ENCODE peak calls at places on chromosomes 6 and 20, in ten cellular contexts. One of them, this sample, is unnamed.

GRCh38 chr6:6631526-6632276 is 43.2 kb downstream of the LY86 start:
- DNase-seq in heart left ventricle: no peak
- DNase-seq in AG09309: peak
- DNase-seq in HL-60: peak
- DNase-seq in cardiac fibroblast: peak
- DNase-seq in lung: no peak
- DNase-seq in AG04450: no peak
- DNase-seq in A549: no peak
- DNase-seq in astrocyte of the spinal cord: no peak
- DNase-seq in keratinocyte: no peak
- DNase-seq in this sample: no peak

GRCh38 chr20:53578492-53579222 is 15.0 kb downstream of the ZNF217 start:
- DNase-seq in A549: peak
- DNase-seq in cardiac fibroblast: peak
- DNase-seq in astrocyte of the spinal cord: peak
- DNase-seq in heart left ventricle: no peak
- DNase-seq in AG04450: peak
- DNase-seq in AG09309: peak
- DNase-seq in keratinocyte: no peak
- DNase-seq in HL-60: peak
- DNase-seq in lung: peak
- DNase-seq in this sample: peak

GRCh38 chr6:10194816-10195639 is 219.8 kb downstream of the TFAP2A start:
- DNase-seq in keratinocyte: no peak
- DNase-seq in astrocyte of the spinal cord: no peak
- DNase-seq in AG04450: no peak
- DNase-seq in A549: no peak
- DNase-seq in cardiac fibroblast: no peak
- DNase-seq in lung: no peak
- DNase-seq in heart left ventricle: no peak
- DNase-seq in AG09309: no peak
- DNase-seq in HL-60: no peak
- DNase-seq in this sample: no peak

GRCh38 chr20:37388831-37389230 is 42.9 kb downstream of the SRC start:
- DNase-seq in HL-60: no peak
- DNase-seq in lung: no peak
- DNase-seq in AG04450: no peak
- DNase-seq in keratinocyte: no peak
- DNase-seq in A549: no peak
- DNase-seq in astrocyte of the spinal cord: no peak
- DNase-seq in cardiac fibroblast: no peak
- DNase-seq in heart left ventricle: no peak
- DNase-seq in AG09309: no peak
- DNase-seq in this sample: no peak

GRCh38 chr20:51715873-51716215 is 52.3 kb downstream of the ATP9A start:
- DNase-seq in AG04450: no peak
- DNase-seq in keratinocyte: no peak
- DNase-seq in HL-60: no peak
- DNase-seq in cardiac fibroblast: no peak
- DNase-seq in heart left ventricle: no peak
- DNase-seq in A549: no peak
- DNase-seq in AG09309: no peak
- DNase-seq in astrocyte of the spinal cord: no peak
- DNase-seq in lung: no peak
- DNase-seq in this sample: no peak

GRCh38 chr6:71386215-71386614 is 97.6 kb downstream of the OGFRL1 start:
- DNase-seq in A549: no peak
- DNase-seq in heart left ventricle: no peak
- DNase-seq in keratinocyte: peak
- DNase-seq in AG09309: no peak
- DNase-seq in lung: no peak
- DNase-seq in HL-60: no peak
- DNase-seq in AG04450: no peak
- DNase-seq in astrocyte of the spinal cord: no peak
- DNase-seq in cardiac fibroblast: no peak
- DNase-seq in this sample: no peak

GRCh38 chr20:25361287-25361683 is 29.4 kb downstream of the ABHD12 start:
- DNase-seq in cardiac fibroblast: peak
- DNase-seq in keratinocyte: no peak
- DNase-seq in heart left ventricle: no peak
- DNase-seq in AG04450: no peak
- DNase-seq in astrocyte of the spinal cord: no peak
- DNase-seq in lung: no peak
- DNase-seq in HL-60: no peak
- DNase-seq in AG09309: no peak
- DNase-seq in A549: no peak
- DNase-seq in this sample: no peak

GRCh38 chr20:33948480-33948879 is 45.2 kb upstream of the RALY start:
- DNase-seq in A549: no peak
- DNase-seq in heart left ventricle: no peak
- DNase-seq in cardiac fibroblast: no peak
- DNase-seq in keratinocyte: no peak
- DNase-seq in HL-60: no peak
- DNase-seq in AG09309: no peak
- DNase-seq in astrocyte of the spinal cord: no peak
- DNase-seq in lung: no peak
- DNase-seq in AG04450: no peak
- DNase-seq in this sample: no peak

GRCh38 chr20:840858-841567 is 7.5 kb downstream of the FAM110A start:
- DNase-seq in AG09309: no peak
- DNase-seq in keratinocyte: no peak
- DNase-seq in cardiac fibroblast: no peak
- DNase-seq in HL-60: no peak
- DNase-seq in AG04450: no peak
- DNase-seq in A549: peak
- DNase-seq in heart left ventricle: no peak
- DNase-seq in astrocyte of the spinal cord: no peak
- DNase-seq in lung: peak
- DNase-seq in this sample: no peak

GRCh38 chr6:137776786-137777185 is 90.3 kb upstream of the TNFAIP3 start:
- DNase-seq in astrocyte of the spinal cord: no peak
- DNase-seq in cardiac fibroblast: peak
- DNase-seq in AG09309: no peak
- DNase-seq in keratinocyte: no peak
- DNase-seq in lung: no peak
- DNase-seq in heart left ventricle: no peak
- DNase-seq in HL-60: no peak
- DNase-seq in A549: no peak
- DNase-seq in AG04450: no peak
- DNase-seq in this sample: no peak

GRCh38 chr6:31332637-31333602 is 24.1 kb downstream of the HLA-B start:
- DNase-seq in keratinocyte: no peak
- DNase-seq in A549: no peak
- DNase-seq in lung: no peak
- DNase-seq in AG09309: no peak
- DNase-seq in AG04450: no peak
- DNase-seq in HL-60: no peak
- DNase-seq in astrocyte of the spinal cord: no peak
- DNase-seq in heart left ventricle: no peak
- DNase-seq in cardiac fibroblast: no peak
- DNase-seq in this sample: no peak

GRCh38 chr20:4151991-4152695 is 136.8 kb upstream of the RNF24 start:
- DNase-seq in cardiac fibroblast: no peak
- DNase-seq in astrocyte of the spinal cord: peak
- DNase-seq in heart left ventricle: no peak
- DNase-seq in A549: no peak
- DNase-seq in lung: no peak
- DNase-seq in AG04450: no peak
- DNase-seq in HL-60: peak
- DNase-seq in AG09309: peak
- DNase-seq in keratinocyte: no peak
- DNase-seq in this sample: no peak

GRCh38 chr6:147081210-147081609 is 123.0 kb upstream of the STXBP5 start:
- DNase-seq in AG04450: no peak
- DNase-seq in cardiac fibroblast: no peak
- DNase-seq in astrocyte of the spinal cord: no peak
- DNase-seq in A549: no peak
- DNase-seq in keratinocyte: no peak
- DNase-seq in heart left ventricle: no peak
- DNase-seq in AG09309: no peak
- DNase-seq in lung: no peak
- DNase-seq in HL-60: no peak
- DNase-seq in this sample: no peak
- TF ChIP-seq CTCF in AG04450: no peak
- TF ChIP-seq CTCF in cardiac fibroblast: no peak
- TF ChIP-seq CTCF in astrocyte of the spinal cord: no peak
- TF ChIP-seq CTCF in A549: no peak
- TF ChIP-seq CTCF in keratinocyte: no peak
- TF ChIP-seq CTCF in heart left ventricle: no peak
- TF ChIP-seq CTCF in AG09309: no peak
- TF ChIP-seq CTCF in lung: no peak
- TF ChIP-seq CTCF in HL-60: no peak
- TF ChIP-seq CTCF in this sample: no peak

DNA sequence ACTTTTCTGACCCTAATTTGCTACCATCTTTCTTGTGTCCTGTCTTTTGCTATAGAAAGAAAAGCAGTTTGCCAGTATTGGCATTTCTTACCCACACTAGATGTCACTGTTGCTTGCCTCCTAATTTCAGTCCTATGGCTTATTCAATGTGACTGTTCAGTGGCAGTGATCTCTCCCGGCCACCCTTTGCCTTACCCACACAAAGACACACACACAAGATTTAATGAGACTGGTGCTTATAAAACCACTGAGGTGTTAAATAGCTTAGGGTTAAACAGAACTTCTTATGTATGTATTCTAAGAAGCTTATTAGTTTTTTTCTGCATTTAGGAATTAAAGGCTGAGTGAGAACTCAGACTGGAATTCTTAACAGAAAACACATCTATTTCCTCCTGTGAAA is 233.6 kb upstream of the ASCC3 start:
- DNase-seq in heart left ventricle: no peak
- DNase-seq in lung: no peak
- DNase-seq in astrocyte of the spinal cord: peak
- DNase-seq in keratinocyte: no peak
- DNase-seq in AG09309: no peak
- DNase-seq in cardiac fibroblast: peak
- DNase-seq in AG04450: no peak
- DNase-seq in A549: no peak
- DNase-seq in HL-60: no peak
- DNase-seq in this sample: no peak
- TF ChIP-seq CTCF in heart left ventricle: peak
- TF ChIP-seq CTCF in lung: no peak
- TF ChIP-seq CTCF in astrocyte of the spinal cord: peak
- TF ChIP-seq CTCF in keratinocyte: peak
- TF ChIP-seq CTCF in AG09309: peak
- TF ChIP-seq CTCF in cardiac fibroblast: peak
- TF ChIP-seq CTCF in AG04450: peak
- TF ChIP-seq CTCF in A549: peak
- TF ChIP-seq CTCF in HL-60: peak
- TF ChIP-seq CTCF in this sample: peak

GRCh38 chr20:38804243-38804642 is 1.3 kb upstream of the PPP1R16B start:
- DNase-seq in AG09309: no peak
- DNase-seq in keratinocyte: no peak
- DNase-seq in cardiac fibroblast: no peak
- DNase-seq in A549: no peak
- DNase-seq in AG04450: no peak
- DNase-seq in lung: no peak
- DNase-seq in astrocyte of the spinal cord: no peak
- DNase-seq in heart left ventricle: no peak
- DNase-seq in HL-60: no peak
- DNase-seq in this sample: no peak

GRCh38 chr20:38806855-38807655 is 1.6 kb downstream of the PPP1R16B start:
- DNase-seq in keratinocyte: no peak
- DNase-seq in A549: no peak
- DNase-seq in heart left ventricle: no peak
- DNase-seq in astrocyte of the spinal cord: no peak
- DNase-seq in AG04450: no peak
- DNase-seq in lung: no peak
- DNase-seq in AG09309: no peak
- DNase-seq in HL-60: no peak
- DNase-seq in cardiac fibroblast: no peak
- DNase-seq in this sample: no peak

GRCh38 chr20:38805502-38805957 is at the start of gene PPP1R16B:
- DNase-seq in AG04450: no peak
- DNase-seq in heart left ventricle: peak
- DNase-seq in lung: no peak
- DNase-seq in astrocyte of the spinal cord: no peak
- DNase-seq in HL-60: no peak
- DNase-seq in A549: peak
- DNase-seq in cardiac fibroblast: no peak
- DNase-seq in keratinocyte: no peak
- DNase-seq in AG09309: no peak
- DNase-seq in this sample: no peak

GRCh38 chr20:38804682-38805501 is 605 bp upstream of the PPP1R16B start:
- DNase-seq in lung: no peak
- DNase-seq in heart left ventricle: peak
- DNase-seq in AG09309: no peak
- DNase-seq in HL-60: peak
- DNase-seq in astrocyte of the spinal cord: no peak
- DNase-seq in keratinocyte: no peak
- DNase-seq in cardiac fibroblast: peak
- DNase-seq in A549: no peak
- DNase-seq in AG04450: no peak
- DNase-seq in this sample: no peak

DNA sequence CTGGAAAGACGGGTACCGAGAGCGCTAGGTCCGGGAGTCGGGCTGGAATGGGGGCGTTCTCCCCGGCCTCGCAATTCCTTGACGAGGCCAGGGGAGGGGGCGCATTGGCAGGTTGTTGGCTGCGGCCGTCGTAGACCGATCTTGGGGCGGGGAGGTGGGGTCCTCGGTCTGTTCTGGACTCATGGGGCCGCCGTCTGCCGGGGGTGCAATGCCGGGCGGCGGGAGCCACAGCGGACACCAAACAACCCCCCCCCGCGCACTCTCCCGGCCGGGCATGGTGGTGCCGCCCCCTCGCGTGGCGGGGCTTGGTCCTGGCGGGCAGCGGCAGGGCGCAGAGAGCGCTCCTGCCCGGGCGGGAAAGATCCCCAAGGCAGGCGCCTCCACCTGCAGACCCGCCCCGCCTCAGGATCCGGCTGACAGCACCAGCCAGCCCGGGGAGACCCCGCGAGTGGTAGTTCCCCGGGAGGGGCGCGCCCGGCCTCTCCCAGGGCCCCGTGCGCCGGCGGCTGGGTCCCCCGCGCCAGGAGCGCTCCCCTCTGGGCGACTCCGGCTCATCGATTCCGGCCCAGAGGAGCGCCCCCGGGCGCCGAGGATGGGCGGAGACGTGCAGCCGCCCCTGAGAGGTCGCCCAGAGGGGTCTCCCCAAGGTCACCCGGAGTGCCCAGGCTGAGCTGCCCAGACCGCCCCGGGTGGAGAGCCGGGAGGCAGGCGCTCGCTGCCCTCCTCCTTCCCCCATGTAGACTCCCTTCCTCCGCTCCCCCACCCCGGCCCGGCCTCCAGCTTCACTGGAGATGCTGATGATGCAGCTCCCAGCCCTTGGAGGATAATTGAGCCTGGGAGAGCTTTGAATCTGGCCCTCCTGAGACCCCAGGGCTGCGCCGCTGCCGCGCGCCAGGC is 709 bp downstream of the PPP1R16B start:
- DNase-seq in keratinocyte: no peak
- DNase-seq in heart left ventricle: peak
- DNase-seq in cardiac fibroblast: no peak
- DNase-seq in HL-60: no peak
- DNase-seq in AG09309: no peak
- DNase-seq in astrocyte of the spinal cord: no peak
- DNase-seq in A549: no peak
- DNase-seq in AG04450: no peak
- DNase-seq in lung: no peak
- DNase-seq in this sample: no peak
- TF ChIP-seq CTCF in keratinocyte: no peak
- TF ChIP-seq CTCF in heart left ventricle: no peak
- TF ChIP-seq CTCF in cardiac fibroblast: no peak
- TF ChIP-seq CTCF in HL-60: no peak
- TF ChIP-seq CTCF in AG09309: no peak
- TF ChIP-seq CTCF in astrocyte of the spinal cord: no peak
- TF ChIP-seq CTCF in A549: peak
- TF ChIP-seq CTCF in AG04450: no peak
- TF ChIP-seq CTCF in lung: no peak
- TF ChIP-seq CTCF in this sample: no peak

GRCh38 chr6:132734694-132735236 is 20.9 kb upstream of the VNN1 start:
- DNase-seq in keratinocyte: no peak
- DNase-seq in AG04450: peak
- DNase-seq in heart left ventricle: no peak
- DNase-seq in cardiac fibroblast: peak
- DNase-seq in lung: no peak
- DNase-seq in astrocyte of the spinal cord: no peak
- DNase-seq in A549: no peak
- DNase-seq in AG09309: no peak
- DNase-seq in HL-60: peak
- DNase-seq in this sample: no peak
- TF ChIP-seq CTCF in keratinocyte: peak
- TF ChIP-seq CTCF in AG04450: peak
- TF ChIP-seq CTCF in heart left ventricle: peak
- TF ChIP-seq CTCF in cardiac fibroblast: peak
- TF ChIP-seq CTCF in lung: no peak
- TF ChIP-seq CTCF in astrocyte of the spinal cord: peak
- TF ChIP-seq CTCF in A549: peak
- TF ChIP-seq CTCF in AG09309: peak
- TF ChIP-seq CTCF in HL-60: no peak
- TF ChIP-seq CTCF in this sample: peak